ENCODE peak calls at places on chromosomes 16 and 17, in ten cellular contexts. B is fibroblast of lung, E is progenitor cell of endocrine pancreas, J is left ventricle myocardium inferior, Z is ascending aorta, O is AG04450, N is foreskin fibroblast, P is epithelial cell of esophagus, Q is kidney, Y is BJ. K is an unnamed sample.

GRCh38 chr16:10412935-10413601 is 27.2 kb downstream of the ATF7IP2 start:
- DNase-seq in E (no peak), Y (no peak), Z (no peak), J (no peak), P (no peak), O (no peak), Q (no peak), B (no peak), N (no peak), K (no peak)

GRCh38 chr16:52469775-52470174 is 77.2 kb downstream of the TOX3 start:
- DNase-seq in O (no peak), E (no peak), P (peak; percentile 37), Q (no peak), Y (no peak), J (no peak), Z (no peak), B (peak; percentile 61), N (no peak), K (no peak)

GRCh38 chr17:32350662-32351418 is 883 bp downstream of the ZNF207 start:
- DNase-seq in Z (no peak), P (peak; percentile 81), Q (no peak), B (peak; percentile 60), J (no peak), N (peak; percentile 65), E (no peak), O (no peak), Y (no peak), K (peak; percentile 13)

GRCh38 chr16:81137012-81137335 is 40.8 kb upstream of the GCSH start:
- DNase-seq in N (peak; percentile 67), P (peak; percentile 14), E (no peak), Z (no peak), J (no peak), O (no peak), B (peak; percentile 10), Y (no peak), Q (no peak), K (no peak)

GRCh38 chr16:24834459-24835335 is 11.1 kb upstream of the SLC5A11 start:
- DNase-seq in P (peak; percentile 56), Z (no peak), O (no peak), J (no peak), E (no peak), Q (no peak), N (peak; percentile 75), Y (no peak), B (peak; percentile 19), K (peak; percentile 27)

GRCh38 chr16:23520500-23520899 is 10.2 kb upstream of the GGA2 start:
- DNase-seq in E (no peak), Q (no peak), N (no peak), Y (no peak), O (no peak), Z (no peak), B (no peak), P (no peak), J (no peak), K (no peak)

GRCh38 chr16:1653023-1653422 is 25.1 kb upstream of the JPT2 start:
- DNase-seq in O (no peak), Z (no peak), P (no peak), B (no peak), Q (no peak), Y (no peak), J (no peak), E (no peak), N (no peak), K (no peak)

GRCh38 chr17:1487939-1488825 is 4.3 kb downstream of the MYO1C start:
- DNase-seq in P (peak; percentile 85), Y (peak; percentile 56), B (peak; percentile 84), Z (peak; percentile 33), J (peak; percentile 90), E (peak; percentile 84), Q (peak; percentile 95), N (peak; percentile 96), O (peak; percentile 67), K (peak; percentile 87)

GRCh38 chr17:38465420-38466345 is 37.4 kb downstream of the ARHGAP23 start:
- DNase-seq in Q (peak; percentile 83), B (peak; percentile 84), J (peak; percentile 72), O (no peak), Y (peak; percentile 51), Z (peak; percentile 59), P (peak; percentile 45), N (peak; percentile 91), E (no peak), K (no peak)

GRCh38 chr16:31871510-31871909 is 2.1 kb upstream of the ZNF267 start:
- DNase-seq in B (no peak), Q (no peak), P (no peak), Y (no peak), J (no peak), E (no peak), Z (no peak), O (no peak), N (no peak), K (no peak)

GRCh38 chr16:81545470-81546175 is 101.0 kb downstream of the CMIP start:
- DNase-seq in B (no peak), O (no peak), Q (no peak), Z (no peak), P (peak; percentile 56), N (no peak), J (no peak), E (no peak), Y (no peak), K (no peak)

GRCh38 chr16:31010539-31010938 is at the start of gene STX1B:
- DNase-seq in O (no peak), P (no peak), Y (no peak), J (no peak), N (peak; percentile 73), Q (no peak), B (peak; percentile 47), E (no peak), Z (no peak), K (peak; percentile 48)

GRCh38 chr16:78925071-78925714 is 675.3 kb downstream of the MAF start:
- DNase-seq in P (peak; percentile 5), B (no peak), Z (no peak), Q (no peak), E (no peak), N (no peak), J (peak; percentile 19), O (no peak), Y (no peak), K (peak; percentile 5)

DNA sequence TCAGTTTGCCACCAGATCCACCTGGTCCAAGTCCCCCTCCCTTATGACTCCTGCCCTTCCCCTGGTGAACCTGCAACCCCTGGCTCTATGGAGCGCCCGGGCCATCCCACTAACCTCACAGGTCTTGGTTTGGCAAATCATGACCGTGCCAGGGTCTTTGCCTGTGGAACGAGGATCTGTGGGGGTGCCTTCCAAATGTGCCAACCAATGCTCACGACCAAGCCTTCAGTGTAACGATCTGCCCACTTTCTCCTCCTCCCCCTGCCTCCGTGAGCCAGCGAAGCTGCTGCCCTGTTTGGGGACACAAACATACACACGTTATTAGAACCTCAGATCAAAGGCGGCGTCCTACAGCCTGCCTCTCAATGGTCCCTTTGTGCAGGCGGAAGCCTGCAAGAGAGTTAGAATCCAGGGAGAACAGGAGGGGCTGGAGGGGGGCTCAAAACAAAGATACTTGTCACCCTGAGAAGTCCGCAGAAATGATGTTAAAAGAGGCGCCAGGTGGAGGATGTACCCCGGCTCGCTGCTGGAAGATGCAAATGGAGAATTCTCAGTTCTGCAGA is 9.1 kb upstream of the NKD1 start:
- DNase-seq in E (no peak), O (no peak), Q (no peak), B (no peak), Y (no peak), P (no peak), Z (no peak), N (no peak), J (no peak), K (no peak)
- TF ChIP-seq CTCF in E (no peak), O (no peak), Q (no peak), B (no peak), Y (no peak), P (no peak), Z (no peak), N (no peak), J (no peak), K (no peak)

DNA sequence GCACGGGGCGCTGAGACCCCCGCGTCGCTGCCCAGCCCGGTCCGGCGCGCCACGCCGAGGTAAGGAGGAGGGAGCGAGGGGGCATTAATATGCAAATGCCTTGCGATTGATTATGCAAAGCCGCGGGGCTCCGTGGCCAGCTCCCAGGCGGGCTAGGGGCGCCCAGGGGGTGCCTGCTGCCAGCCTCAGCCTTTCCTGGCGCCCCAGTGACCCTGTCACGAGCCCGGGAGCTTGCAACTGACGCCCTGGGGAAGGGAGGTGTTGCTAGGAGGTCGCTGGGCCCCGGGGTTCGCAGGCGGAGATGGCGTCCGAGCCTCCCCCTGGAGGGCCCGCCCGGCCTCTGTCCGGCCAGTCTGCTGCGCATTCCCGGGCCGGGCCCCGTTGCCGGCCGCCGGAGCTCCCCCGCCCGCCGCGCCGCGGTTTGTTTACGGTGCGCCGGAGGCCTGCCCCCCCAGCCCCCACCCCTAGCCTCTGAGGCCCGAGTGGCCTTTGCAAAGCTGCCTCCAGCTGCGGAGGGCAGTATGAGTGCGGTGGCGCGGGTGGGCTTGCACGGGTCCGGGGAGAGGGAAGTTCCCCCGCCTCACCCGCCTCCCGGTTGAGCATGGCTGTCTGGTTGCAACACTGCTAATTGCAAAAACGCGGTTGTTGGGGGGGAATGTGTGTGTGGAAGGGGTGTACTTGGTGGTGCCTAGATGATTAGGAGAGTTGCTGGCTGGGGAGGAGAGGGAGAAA is 435 bp downstream of the THRA start:
- DNase-seq in Z (no peak), E (peak; percentile 55), Y (no peak), B (no peak), Q (peak; percentile 88), J (peak; percentile 50), O (no peak), P (peak; percentile 31), N (peak; percentile 54), K (peak; percentile 40)
- TF ChIP-seq CTCF in Z (no peak), E (peak; percentile 6), Y (no peak), B (no peak), Q (no peak), J (no peak), O (no peak), P (no peak), N (no peak), K (no peak)

GRCh38 chr17:78186689-78187595 is at the start of the genes AFMID and TK1:
- DNase-seq in Z (peak; percentile 83), O (peak; percentile 93), J (peak; percentile 96), P (peak; percentile 98), E (peak; percentile 99), N (peak; percentile 99), Q (peak; percentile 98), B (peak; percentile 93), Y (peak; percentile 78), K (peak; percentile 100)
- TF ChIP-seq CTCF in Z (peak; percentile 85), O (peak; percentile 75), J (peak; percentile 90), P (peak; percentile 64), E (peak; percentile 95), N (peak; percentile 71), Q (peak; percentile 79), B (peak; percentile 78), Y (peak; percentile 91), K (peak; percentile 92)

DNA sequence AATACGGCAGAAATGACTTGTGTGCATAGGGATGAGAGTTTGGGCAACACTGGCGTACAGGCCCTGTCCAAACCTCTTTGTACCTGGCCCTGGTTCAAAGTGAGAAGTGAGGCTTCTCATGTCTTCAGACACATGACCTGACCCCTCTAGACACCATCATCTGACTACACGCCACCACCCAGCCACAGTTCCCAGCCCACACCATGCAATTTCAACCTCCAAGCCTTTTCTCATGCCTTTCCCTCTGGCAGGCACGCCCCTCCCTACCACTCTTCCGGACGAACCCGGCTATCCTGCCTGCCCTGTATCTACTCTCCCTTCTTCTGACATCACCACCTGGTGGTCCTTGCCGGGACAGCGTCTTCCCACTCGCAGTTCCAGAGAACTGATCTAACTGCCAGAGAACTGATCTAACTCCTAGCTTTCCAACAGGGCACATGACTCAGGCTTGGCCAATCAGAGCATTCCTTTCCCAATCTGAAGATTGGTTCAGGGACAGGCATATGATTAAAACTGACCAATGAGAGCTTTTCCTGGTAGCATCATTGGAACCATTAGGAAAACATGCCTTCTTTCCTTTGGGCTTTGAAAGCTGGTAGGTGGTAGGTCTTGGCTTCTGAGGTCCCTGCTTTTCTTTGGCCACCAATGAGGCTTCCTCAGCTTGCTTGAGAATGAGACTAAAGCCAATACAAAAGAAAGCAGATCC is 27.0 kb upstream of the IL21R start:
- DNase-seq in E (peak; percentile 34), B (peak; percentile 81), Y (no peak), J (peak; percentile 41), Z (peak; percentile 28), Q (peak; percentile 87), P (peak; percentile 63), O (peak; percentile 55), N (peak; percentile 68), K (peak; percentile 81)
- TF ChIP-seq CTCF in E (peak; percentile 62), B (peak; percentile 55), Y (peak; percentile 55), J (peak; percentile 52), Z (peak; percentile 35), Q (peak; percentile 44), P (peak; percentile 39), O (peak; percentile 66), N (peak; percentile 47), K (peak; percentile 73)

K was measured in endothelial cell.